ENCODE peak calls at places on chromosomes 2 and 18, in six cellular contexts. One of them, this sample, is unnamed.

GRCh38 chr2:150889141-150889540 is 372.5 kb downstream of the RBM43 start:
- DNase-seq in choroid plexus epithelial cell: no peak
- DNase-seq in omental fat pad: no peak
- DNase-seq in lower lobe of right lung: no peak
- DNase-seq in tibial artery: no peak
- DNase-seq in mammary epithelial cell: no peak
- DNase-seq in this sample: no peak

GRCh38 chr2:72837171-72837570 is 11.3 kb upstream of the EXOC6B start:
- DNase-seq in choroid plexus epithelial cell: peak
- DNase-seq in lower lobe of right lung: no peak
- DNase-seq in tibial artery: no peak
- DNase-seq in mammary epithelial cell: no peak
- DNase-seq in omental fat pad: no peak
- DNase-seq in this sample: no peak

GRCh38 chr2:127007652-127008051 is 99.3 kb downstream of the BIN1 start:
- DNase-seq in choroid plexus epithelial cell: peak
- DNase-seq in lower lobe of right lung: no peak
- DNase-seq in tibial artery: no peak
- DNase-seq in omental fat pad: no peak
- DNase-seq in mammary epithelial cell: peak
- DNase-seq in this sample: no peak

GRCh38 chr18:9506046-9506792 is 30.9 kb downstream of the RALBP1 start:
- DNase-seq in mammary epithelial cell: no peak
- DNase-seq in choroid plexus epithelial cell: peak
- DNase-seq in tibial artery: no peak
- DNase-seq in omental fat pad: no peak
- DNase-seq in lower lobe of right lung: no peak
- DNase-seq in this sample: no peak

GRCh38 chr2:22907330-22907729 is 477.6 kb upstream of the KLHL29 start:
- DNase-seq in tibial artery: no peak
- DNase-seq in omental fat pad: no peak
- DNase-seq in mammary epithelial cell: no peak
- DNase-seq in choroid plexus epithelial cell: no peak
- DNase-seq in lower lobe of right lung: no peak
- DNase-seq in this sample: no peak

GRCh38 chr18:383135-383534 is 115.3 kb upstream of the THOC1 start:
- DNase-seq in mammary epithelial cell: no peak
- DNase-seq in lower lobe of right lung: no peak
- DNase-seq in omental fat pad: no peak
- DNase-seq in tibial artery: no peak
- DNase-seq in choroid plexus epithelial cell: no peak
- DNase-seq in this sample: no peak

GRCh38 chr2:134408386-134408785 is 154.5 kb downstream of the MGAT5 start:
- DNase-seq in choroid plexus epithelial cell: no peak
- DNase-seq in omental fat pad: no peak
- DNase-seq in mammary epithelial cell: no peak
- DNase-seq in tibial artery: no peak
- DNase-seq in lower lobe of right lung: no peak
- DNase-seq in this sample: no peak

GRCh38 chr2:122859260-122859659 is 1103.8 kb downstream of the TSN start:
- DNase-seq in omental fat pad: no peak
- DNase-seq in choroid plexus epithelial cell: no peak
- DNase-seq in tibial artery: no peak
- DNase-seq in mammary epithelial cell: no peak
- DNase-seq in lower lobe of right lung: no peak
- DNase-seq in this sample: no peak

GRCh38 chr2:241842620-241843211 is 16.0 kb downstream of the PDCD1 start:
- DNase-seq in lower lobe of right lung: peak
- DNase-seq in omental fat pad: no peak
- DNase-seq in tibial artery: peak
- DNase-seq in choroid plexus epithelial cell: no peak
- DNase-seq in mammary epithelial cell: no peak
- DNase-seq in this sample: peak

GRCh38 chr2:54336977-54337255 is 80.9 kb upstream of the TSPYL6 start:
- DNase-seq in mammary epithelial cell: no peak
- DNase-seq in tibial artery: no peak
- DNase-seq in omental fat pad: no peak
- DNase-seq in lower lobe of right lung: no peak
- DNase-seq in choroid plexus epithelial cell: no peak
- DNase-seq in this sample: no peak

GRCh38 chr2:113178891-113179290 is 5.1 kb downstream of the PSD4 start:
- DNase-seq in lower lobe of right lung: no peak
- DNase-seq in mammary epithelial cell: no peak
- DNase-seq in omental fat pad: no peak
- DNase-seq in choroid plexus epithelial cell: no peak
- DNase-seq in tibial artery: no peak
- DNase-seq in this sample: peak

GRCh38 chr18:13035249-13035914 is 44.2 kb downstream of the CEP192 start:
- DNase-seq in mammary epithelial cell: no peak
- DNase-seq in tibial artery: no peak
- DNase-seq in choroid plexus epithelial cell: peak
- DNase-seq in lower lobe of right lung: no peak
- DNase-seq in omental fat pad: no peak
- DNase-seq in this sample: no peak

GRCh38 chr2:212831671-212832199 is 293.1 kb upstream of the ERBB4 start:
- DNase-seq in lower lobe of right lung: peak
- DNase-seq in omental fat pad: no peak
- DNase-seq in choroid plexus epithelial cell: no peak
- DNase-seq in tibial artery: no peak
- DNase-seq in mammary epithelial cell: no peak
- DNase-seq in this sample: no peak

GRCh38 chr2:205680903-205681302 is 1.4 kb upstream of the NRP2 start:
- DNase-seq in lower lobe of right lung: no peak
- DNase-seq in tibial artery: no peak
- DNase-seq in mammary epithelial cell: no peak
- DNase-seq in choroid plexus epithelial cell: no peak
- DNase-seq in omental fat pad: no peak
- DNase-seq in this sample: no peak

GRCh38 chr2:215772634-215773563 is 240.5 kb downstream of the MREG start:
- DNase-seq in tibial artery: no peak
- DNase-seq in mammary epithelial cell: no peak
- DNase-seq in omental fat pad: no peak
- DNase-seq in choroid plexus epithelial cell: peak
- DNase-seq in lower lobe of right lung: no peak
- DNase-seq in this sample: no peak

GRCh38 chr2:45003586-45004568 is 5.4 kb downstream of the SIX2 start:
- DNase-seq in mammary epithelial cell: no peak
- DNase-seq in tibial artery: no peak
- DNase-seq in lower lobe of right lung: no peak
- DNase-seq in omental fat pad: no peak
- DNase-seq in choroid plexus epithelial cell: no peak
- DNase-seq in this sample: no peak

GRCh38 chr2:121778736-121779487 is 23.5 kb downstream of the TSN start:
- DNase-seq in mammary epithelial cell: no peak
- DNase-seq in tibial artery: no peak
- DNase-seq in omental fat pad: no peak
- DNase-seq in lower lobe of right lung: no peak
- DNase-seq in choroid plexus epithelial cell: no peak
- DNase-seq in this sample: no peak

GRCh38 chr2:219783551-219783950 is 156.1 kb downstream of the SLC4A3 start:
- DNase-seq in lower lobe of right lung: no peak
- DNase-seq in choroid plexus epithelial cell: peak
- DNase-seq in tibial artery: no peak
- DNase-seq in omental fat pad: no peak
- DNase-seq in mammary epithelial cell: peak
- DNase-seq in this sample: no peak

GRCh38 chr2:235539773-235540172 is 45.9 kb downstream of the AGAP1 start:
- DNase-seq in mammary epithelial cell: no peak
- DNase-seq in omental fat pad: no peak
- DNase-seq in tibial artery: no peak
- DNase-seq in choroid plexus epithelial cell: no peak
- DNase-seq in lower lobe of right lung: no peak
- DNase-seq in this sample: no peak

GRCh38 chr18:36028859-36029258 is 38.5 kb downstream of the RPRD1A start:
- DNase-seq in choroid plexus epithelial cell: peak
- DNase-seq in mammary epithelial cell: no peak
- DNase-seq in tibial artery: no peak
- DNase-seq in omental fat pad: no peak
- DNase-seq in lower lobe of right lung: no peak
- DNase-seq in this sample: no peak

GRCh38 chr2:235544687-235544965 is 50.8 kb downstream of the AGAP1 start:
- DNase-seq in omental fat pad: no peak
- DNase-seq in mammary epithelial cell: no peak
- DNase-seq in tibial artery: no peak
- DNase-seq in lower lobe of right lung: no peak
- DNase-seq in choroid plexus epithelial cell: no peak
- DNase-seq in this sample: no peak

GRCh38 chr2:236169151-236169721 is 1.1 kb upstream of the GBX2 start:
- DNase-seq in choroid plexus epithelial cell: no peak
- DNase-seq in lower lobe of right lung: no peak
- DNase-seq in omental fat pad: no peak
- DNase-seq in mammary epithelial cell: no peak
- DNase-seq in tibial artery: no peak
- DNase-seq in this sample: no peak

GRCh38 chr18:21433436-21433835 is 167.1 kb downstream of the ESCO1 start:
- DNase-seq in mammary epithelial cell: peak
- DNase-seq in tibial artery: no peak
- DNase-seq in omental fat pad: no peak
- DNase-seq in choroid plexus epithelial cell: no peak
- DNase-seq in lower lobe of right lung: no peak
- DNase-seq in this sample: no peak
- TF ChIP-seq CTCF in mammary epithelial cell: no peak
- TF ChIP-seq CTCF in tibial artery: no peak
- TF ChIP-seq CTCF in omental fat pad: no peak
- TF ChIP-seq CTCF in choroid plexus epithelial cell: no peak
- TF ChIP-seq CTCF in lower lobe of right lung: no peak
- TF ChIP-seq CTCF in this sample: no peak

GRCh38 chr2:148603562-148603920 is 41.0 kb upstream of the EPC2 start:
- DNase-seq in omental fat pad: no peak
- DNase-seq in mammary epithelial cell: no peak
- DNase-seq in choroid plexus epithelial cell: no peak
- DNase-seq in tibial artery: no peak
- DNase-seq in lower lobe of right lung: no peak
- DNase-seq in this sample: peak

GRCh38 chr2:148594216-148594615 is 50.3 kb upstream of the EPC2 start:
- DNase-seq in choroid plexus epithelial cell: no peak
- DNase-seq in tibial artery: no peak
- DNase-seq in lower lobe of right lung: no peak
- DNase-seq in mammary epithelial cell: peak
- DNase-seq in omental fat pad: no peak
- DNase-seq in this sample: no peak

GRCh38 chr2:148602918-148603561 is 41.5 kb upstream of the EPC2 start:
- DNase-seq in mammary epithelial cell: no peak
- DNase-seq in lower lobe of right lung: no peak
- DNase-seq in omental fat pad: no peak
- DNase-seq in choroid plexus epithelial cell: no peak
- DNase-seq in tibial artery: no peak
- DNase-seq in this sample: no peak

GRCh38 chr2:148596033-148596432 is 48.5 kb upstream of the EPC2 start:
- DNase-seq in lower lobe of right lung: no peak
- DNase-seq in mammary epithelial cell: no peak
- DNase-seq in omental fat pad: no peak
- DNase-seq in choroid plexus epithelial cell: no peak
- DNase-seq in tibial artery: no peak
- DNase-seq in this sample: no peak

DNA sequence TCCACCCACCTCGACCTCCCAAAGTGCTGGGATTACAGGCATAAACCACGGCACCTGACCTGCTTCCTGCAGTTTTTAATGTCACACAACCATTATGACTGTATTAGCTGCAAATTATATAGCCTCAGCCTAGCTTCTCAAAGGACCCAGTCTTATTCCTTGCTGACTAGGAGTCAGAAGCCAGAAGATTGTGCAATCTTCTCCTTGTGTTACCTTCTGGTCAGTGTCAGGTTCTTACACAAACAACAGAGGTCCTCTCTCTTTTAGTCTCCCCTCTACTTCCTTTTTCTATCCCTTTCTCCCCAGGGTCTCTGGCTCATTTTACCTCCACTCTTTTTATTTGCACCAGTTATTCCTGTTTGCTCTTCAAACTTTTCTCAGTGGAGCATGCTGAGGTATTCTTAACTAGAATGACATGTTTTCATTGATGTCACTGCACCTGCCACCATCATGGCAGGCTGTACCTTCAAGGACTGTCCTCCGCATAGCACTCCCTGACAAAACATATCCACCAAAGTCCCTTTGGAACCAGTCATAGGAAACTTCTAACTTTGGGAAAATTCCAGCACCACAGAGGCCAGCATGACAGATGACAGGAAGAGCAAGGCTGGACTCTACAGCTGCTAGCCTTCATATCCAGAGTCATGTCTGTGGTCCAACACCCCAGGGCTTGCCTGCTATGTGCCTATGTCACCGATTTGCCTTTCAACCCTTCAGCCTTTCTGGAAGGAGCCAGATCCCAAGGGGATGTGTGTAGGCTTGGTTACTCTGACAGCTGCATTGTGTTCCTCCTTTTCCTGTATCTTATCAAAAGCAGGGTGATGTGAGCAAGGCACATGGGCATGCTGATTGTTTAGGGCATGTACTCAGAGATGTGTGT is 45.2 kb upstream of the EPC2 start:
- DNase-seq in tibial artery: no peak
- DNase-seq in mammary epithelial cell: no peak
- DNase-seq in lower lobe of right lung: no peak
- DNase-seq in choroid plexus epithelial cell: no peak
- DNase-seq in omental fat pad: no peak
- DNase-seq in this sample: no peak
- TF ChIP-seq CTCF in tibial artery: no peak
- TF ChIP-seq CTCF in mammary epithelial cell: no peak
- TF ChIP-seq CTCF in lower lobe of right lung: no peak
- TF ChIP-seq CTCF in choroid plexus epithelial cell: no peak
- TF ChIP-seq CTCF in omental fat pad: no peak
- TF ChIP-seq CTCF in this sample: no peak

DNA sequence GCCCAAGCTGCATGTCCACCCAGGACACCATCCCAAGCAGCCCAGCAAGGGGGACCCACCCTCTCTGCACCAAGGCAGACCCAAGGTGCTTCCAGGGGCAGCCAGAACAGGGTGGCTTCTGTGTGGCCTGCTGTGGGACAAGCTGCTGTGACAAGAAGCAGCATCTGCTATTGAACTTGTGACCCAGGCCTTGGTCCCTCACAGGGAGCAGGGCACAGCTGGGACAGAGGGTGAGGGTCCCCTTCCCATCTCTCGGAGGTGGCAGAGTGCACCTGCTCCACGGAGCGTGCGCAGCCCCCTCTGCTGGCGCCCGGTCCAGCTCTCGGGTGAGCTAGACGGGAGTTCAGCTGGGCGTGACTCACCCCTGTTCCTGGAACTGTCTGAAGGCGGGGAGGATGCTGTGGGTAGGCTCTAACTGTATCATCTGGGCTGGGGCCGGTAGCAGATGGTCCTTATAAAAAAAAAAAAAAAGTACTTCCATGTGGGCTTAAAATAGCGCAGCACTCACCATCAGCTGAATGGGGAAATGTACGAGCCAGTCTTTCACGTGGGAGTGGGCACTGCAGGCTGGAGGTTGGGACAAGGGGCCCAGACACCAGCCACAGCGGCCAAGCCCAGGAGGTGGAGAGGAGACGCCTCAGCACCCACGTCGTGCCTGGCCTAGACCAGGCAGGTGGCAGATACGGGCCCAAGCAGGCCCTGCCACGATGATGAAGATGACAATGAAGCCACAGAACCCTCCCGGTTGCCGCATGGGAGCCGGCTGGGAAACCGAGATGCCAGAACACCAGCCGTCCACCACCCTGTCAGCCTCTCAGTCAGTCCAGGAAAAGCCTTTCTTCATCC is 136.8 kb upstream of the ID2 start:
- DNase-seq in tibial artery: peak
- DNase-seq in omental fat pad: peak
- DNase-seq in lower lobe of right lung: peak
- DNase-seq in mammary epithelial cell: no peak
- DNase-seq in choroid plexus epithelial cell: peak
- DNase-seq in this sample: peak
- TF ChIP-seq CTCF in tibial artery: no peak
- TF ChIP-seq CTCF in omental fat pad: no peak
- TF ChIP-seq CTCF in lower lobe of right lung: peak
- TF ChIP-seq CTCF in mammary epithelial cell: no peak
- TF ChIP-seq CTCF in choroid plexus epithelial cell: peak
- TF ChIP-seq CTCF in this sample: peak

GRCh38 chr2:183037281-183037659 is 987 bp downstream of the NCKAP1 start:
- DNase-seq in choroid plexus epithelial cell: peak
- DNase-seq in mammary epithelial cell: peak
- DNase-seq in omental fat pad: no peak
- DNase-seq in lower lobe of right lung: no peak
- DNase-seq in tibial artery: no peak
- DNase-seq in this sample: no peak
- TF ChIP-seq CTCF in choroid plexus epithelial cell: no peak
- TF ChIP-seq CTCF in mammary epithelial cell: no peak
- TF ChIP-seq CTCF in omental fat pad: no peak
- TF ChIP-seq CTCF in lower lobe of right lung: no peak
- TF ChIP-seq CTCF in tibial artery: no peak
- TF ChIP-seq CTCF in this sample: no peak